ENCODE peak calls at places on chromosomes 2 and 18, in nine cellular contexts. S, L, A, V, E, Y, C, Z and B are unnamed samples.

GRCh38 chr2:175431054-175431780 is 249.7 kb upstream of the ATP5MC3 start:
- DNase-seq in V (no peak), S (no peak), E (no peak), Z (no peak), L (no peak), Y (no peak), A (no peak), C (no peak), B (no peak)

GRCh38 chr18:59514193-59514592 is 155.1 kb upstream of the LMAN1 start:
- DNase-seq in L (peak; percentile 77), Y (no peak), C (peak; percentile 75), V (no peak), A (peak; percentile 8), E (peak; percentile 78), S (no peak), Z (no peak), B (peak; percentile 55)

GRCh38 chr2:239858179-239858578 is 167.0 kb downstream of the NDUFA10 start:
- DNase-seq in V (no peak), Z (no peak), Y (peak; percentile 36), E (no peak), S (no peak), C (no peak), A (no peak), L (no peak), B (no peak)

GRCh38 chr2:36300697-36301096 is 54.9 kb upstream of the CRIM1 start:
- DNase-seq in E (no peak), S (no peak), Z (no peak), L (no peak), V (no peak), A (no peak), Y (no peak), C (no peak), B (no peak)

GRCh38 chr2:18903750-18904149 is 314.4 kb upstream of the NT5C1B start:
- DNase-seq in Z (no peak), A (no peak), Y (no peak), E (no peak), V (no peak), S (no peak), C (no peak), L (no peak), B (no peak)

GRCh38 chr2:10709290-10709939 is 12.0 kb upstream of the ATP6V1C2 start:
- DNase-seq in Y (no peak), L (peak; percentile 61), C (no peak), A (peak; percentile 71), V (no peak), S (no peak), E (peak; percentile 37), Z (no peak), B (no peak)

GRCh38 chr2:165015052-165015642 is 59.8 kb upstream of the SLC38A11 start:
- DNase-seq in E (peak; percentile 84), Y (peak; percentile 83), L (peak; percentile 85), C (peak; percentile 64), Z (peak; percentile 15), A (peak; percentile 68), S (peak; percentile 27), V (peak; percentile 67), B (peak; percentile 85)

GRCh38 chr2:52335727-52336126 is 1303.8 kb upstream of the NRXN1 start:
- DNase-seq in S (no peak), Z (no peak), L (no peak), Y (no peak), A (no peak), C (no peak), E (no peak), V (no peak), B (no peak)

GRCh38 chr2:107811982-107812381 is 14.7 kb upstream of the RGPD4 start:
- DNase-seq in Y (no peak), A (no peak), S (no peak), Z (no peak), E (no peak), L (no peak), V (no peak), C (no peak), B (no peak)

GRCh38 chr2:240557101-240557751 is 562 bp downstream of the ANKMY1 start:
- DNase-seq in S (no peak), C (peak; percentile 53), L (peak; percentile 77), Y (no peak), A (no peak), E (no peak), Z (no peak), V (no peak), B (no peak)

GRCh38 chr2:152715854-152716428 is 1.3 kb downstream of the PRPF40A start:
- DNase-seq in A (peak; percentile 34), Z (no peak), E (peak; percentile 12), V (peak; percentile 86), C (no peak), Y (peak; percentile 23), L (no peak), S (no peak), B (no peak)

GRCh38 chr2:105873721-105874120 is 129.0 kb downstream of the NCK2 start:
- DNase-seq in V (peak; percentile 96), C (no peak), E (no peak), Y (no peak), A (no peak), L (no peak), S (no peak), Z (no peak), B (no peak)

GRCh38 chr18:57961411-57961810 is 82.6 kb upstream of the NEDD4L start:
- DNase-seq in E (no peak), C (no peak), L (no peak), A (no peak), V (no peak), Y (no peak), Z (no peak), S (no peak), B (no peak)

GRCh38 chr2:144666032-144666431 is 146.1 kb upstream of the ZEB2 start:
- DNase-seq in E (no peak), V (peak; percentile 75), Z (no peak), C (no peak), Y (no peak), S (no peak), L (no peak), A (no peak), B (no peak)